ENCODE peak calls at places on chromosomes 3 and 15, in ten cellular contexts. F, K, G, U, T, J, Y, B, E and D are unnamed samples. For H3K9me3 and H3K27me3, the result is how much of the 10 kb centered on the place peaks cover.

GRCh38 chr3:71101581-71101980 is 481.9 kb downstream of the FOXP1 start:
- DNase-seq in B (no peak), F (no peak), K (no peak), J (no peak), G (no peak), T (no peak), U (no peak), E (no peak), Y (peak), D (no peak)

GRCh38 chr3:18389108-18389733 is 35.9 kb downstream of the SATB1 start:
- DNase-seq in B (no peak), G (no peak), U (peak), J (no peak), F (no peak), Y (peak), K (no peak), T (peak), E (no peak), D (no peak)

GRCh38 chr3:105827959-105828358 is 40.9 kb downstream of the CBLB start:
- DNase-seq in Y (peak), K (no peak), J (no peak), E (peak), B (peak), G (no peak), U (peak), T (peak), F (no peak), D (no peak)

GRCh38 chr3:112086857-112087524 is 802 bp downstream of the C3orf52 start:
- DNase-seq in Y (no peak), E (no peak), F (no peak), T (no peak), J (no peak), B (no peak), G (no peak), K (no peak), U (no peak), D (no peak)

GRCh38 chr3:72953325-72953956 is 43.2 kb upstream of the PPP4R2 start:
- DNase-seq in K (no peak), B (no peak), G (no peak), E (peak), Y (peak), U (peak), F (no peak), T (no peak), J (no peak), D (no peak)

GRCh38 chr3:170331143-170331542 is 26.4 kb upstream of the SKIL start:
- DNase-seq in U (peak), E (no peak), K (peak), J (no peak), T (no peak), G (no peak), Y (no peak), F (peak), B (peak), D (no peak)

GRCh38 chr15:85583404-85584390 is 203.3 kb downstream of the AKAP13 start:
- DNase-seq in F (peak), U (no peak), G (no peak), J (no peak), K (peak), B (peak), E (peak), T (no peak), Y (peak), D (no peak)

GRCh38 chr3:64650096-64650622 is 37.6 kb downstream of the ADAMTS9 start:
- DNase-seq in U (no peak), E (no peak), T (no peak), G (no peak), J (no peak), B (no peak), F (no peak), K (no peak), Y (no peak), D (no peak)

GRCh38 chr3:174767853-174768382 is 91.2 kb upstream of the NAALADL2 start:
- DNase-seq in T (no peak), K (no peak), Y (peak), F (no peak), G (no peak), B (no peak), U (no peak), J (no peak), E (no peak), D (no peak)

GRCh38 chr15:70870066-70870465 is 16.1 kb upstream of the LARP6 start:
- DNase-seq in K (no peak), J (no peak), B (no peak), E (no peak), U (no peak), Y (peak), F (no peak), G (no peak), T (peak), D (no peak)

GRCh38 chr15:22918056-22918455 is 62.1 kb downstream of the CYFIP1 start:
- DNase-seq in T (no peak), Y (peak), K (no peak), U (no peak), B (no peak), G (no peak), E (no peak), J (no peak), F (no peak), D (no peak)

GRCh38 chr15:84812842-84813241 is 4.3 kb upstream of the ALPK3 start:
- DNase-seq in G (no peak), U (no peak), B (no peak), Y (no peak), T (no peak), J (no peak), E (no peak), F (no peak), K (no peak), D (no peak)

GRCh38 chr15:68578960-68579935 is at the start of gene CORO2B:
- DNase-seq in E (peak), K (no peak), G (no peak), J (no peak), F (peak), B (no peak), Y (peak), T (peak), U (no peak), D (no peak)

GRCh38 chr15:37004373-37004869 is 95.9 kb downstream of the MEIS2 start:
- DNase-seq in Y (no peak), B (no peak), E (no peak), T (peak), K (no peak), F (no peak), U (no peak), G (no peak), J (no peak), D (no peak)

GRCh38 chr3:178067721-178068120 is 468.5 kb upstream of the KCNMB2 start:
- DNase-seq in E (no peak), G (no peak), F (no peak), T (no peak), J (no peak), U (no peak), K (no peak), Y (no peak), B (no peak), D (no peak)

GRCh38 chr15:45471151-45471550 is 51.4 kb downstream of the SLC30A4 start:
- DNase-seq in J (no peak), F (no peak), G (no peak), Y (no peak), K (no peak), U (no peak), B (no peak), E (no peak), T (no peak), D (no peak)

GRCh38 chr15:74906193-74906449 is 530 bp downstream of the FAM219B start:
- DNase-seq in T (no peak), G (no peak), Y (no peak), K (peak), J (no peak), F (peak), B (peak), U (no peak), E (peak), D (no peak)

GRCh38 chr15:56918907-56919707 is 663 bp downstream of the TCF12 start:
- DNase-seq in B (peak), Y (peak), J (no peak), G (peak), U (peak), E (peak), T (peak), K (peak), F (peak), D (peak)

GRCh38 chr3:157122116-157122515 is 37.8 kb downstream of the CCNL1 start:
- DNase-seq in Y (peak), T (no peak), F (peak), E (no peak), U (peak), G (no peak), K (no peak), J (no peak), B (no peak), D (no peak)

GRCh38 chr15:70528270-70528706 is 235.1 kb downstream of the UACA start:
- DNase-seq in J (no peak), B (peak), U (peak), K (peak), F (no peak), E (no peak), G (no peak), T (no peak), Y (peak), D (peak)

GRCh38 chr15:68821190-68821897 is 649 bp upstream of the ANP32A start:
- DNase-seq in U (no peak), B (no peak), T (no peak), F (no peak), G (no peak), E (no peak), Y (no peak), K (no peak), J (no peak), D (no peak)

GRCh38 chr3:72593881-72594397 is 254.3 kb downstream of the SHQ1 start:
- DNase-seq in K (no peak), Y (peak), T (no peak), U (no peak), B (no peak), E (no peak), J (no peak), G (no peak), F (no peak), D (no peak)

GRCh38 chr3:141262306-141262705 is 30.7 kb downstream of the PXYLP1 start:
- DNase-seq in F (no peak), Y (peak), T (no peak), K (no peak), U (no peak), E (no peak), B (no peak), J (no peak), G (no peak), D (no peak)

GRCh38 chr15:67120009-67120838 is 54.8 kb downstream of the SMAD3 start:
- DNase-seq in B (no peak), Y (no peak), E (no peak), F (no peak), T (no peak), J (no peak), K (no peak), U (no peak), G (no peak), D (no peak)

GRCh38 chr3:25428003-25428861 is at the start of gene RARB:
- DNase-seq in Y (peak), T (peak), K (peak), E (peak), F (peak), G (peak), J (peak), B (peak), U (peak), D (no peak)

GRCh38 chr3:80771085-80771484 is 990.4 kb downstream of the GBE1 start:
- DNase-seq in F (no peak), J (no peak), K (peak), Y (peak), T (peak), E (no peak), U (no peak), G (no peak), B (no peak), D (no peak)

GRCh38 chr3:194043516-194043915 is 92.4 kb upstream of the HES1 start:
- DNase-seq in E (no peak), J (no peak), U (no peak), B (no peak), Y (peak), G (no peak), T (no peak), K (no peak), F (no peak), D (no peak)

GRCh38 chr3:32157600-32158264 is 51.3 kb downstream of the GPD1L start:
- DNase-seq in Y (no peak), J (no peak), U (no peak), K (no peak), T (no peak), E (no peak), B (no peak), F (no peak), G (no peak), D (no peak)

GRCh38 chr15:78714890-78715289 is 73.9 kb upstream of the CHRNB4 start:
- DNase-seq in F (no peak), T (no peak), E (no peak), G (no peak), B (no peak), U (peak), K (no peak), J (no peak), Y (peak), D (no peak)

GRCh38 chr3:69197922-69198540 is 75.6 kb upstream of the LMOD3 start:
- DNase-seq in K (no peak), G (no peak), F (no peak), U (no peak), Y (no peak), T (no peak), E (no peak), B (peak), J (no peak), D (peak)

GRCh38 chr3:97952280-97952679 is 20.0 kb downstream of the RIOX2 start:
- DNase-seq in G (no peak), K (peak), T (no peak), J (peak), Y (peak), E (peak), F (no peak), B (peak), U (no peak), D (no peak)

GRCh38 chr3:125072310-125072709 is 16.5 kb upstream of the HEG1 start:
- DNase-seq in G (no peak), U (no peak), K (no peak), J (no peak), F (no peak), E (no peak), Y (no peak), T (no peak), B (no peak), D (no peak)

GRCh38 chr15:70777156-70777926 is 14.0 kb upstream of the UACA start:
- DNase-seq in Y (no peak), G (no peak), U (no peak), T (no peak), K (no peak), B (no peak), F (no peak), J (no peak), E (no peak), D (no peak)

GRCh38 chr3:147414369-147415135 is 5.4 kb downstream of the ZIC1 start:
- DNase-seq in G (no peak), Y (no peak), K (no peak), F (no peak), J (no peak), U (no peak), B (no peak), E (no peak), T (no peak), D (no peak)
- H3K9me3 ChIP-seq in G (under half), Y (under half), K (under half), F (under half), J (under half), U (under half), B (under half), E (under half), T (under half), D (under half)

GRCh38 chr15:87826119-87826730 is 430.3 kb downstream of the NTRK3 start:
- DNase-seq in B (no peak), T (no peak), J (no peak), U (no peak), E (no peak), G (no peak), K (no peak), Y (no peak), F (no peak), D (no peak)
- H3K27me3 ChIP-seq in B (under half), T (under half), J (under half), U (under half), E (under half), G (under half), K (under half), Y (under half), F (under half), D (under half)

DNA sequence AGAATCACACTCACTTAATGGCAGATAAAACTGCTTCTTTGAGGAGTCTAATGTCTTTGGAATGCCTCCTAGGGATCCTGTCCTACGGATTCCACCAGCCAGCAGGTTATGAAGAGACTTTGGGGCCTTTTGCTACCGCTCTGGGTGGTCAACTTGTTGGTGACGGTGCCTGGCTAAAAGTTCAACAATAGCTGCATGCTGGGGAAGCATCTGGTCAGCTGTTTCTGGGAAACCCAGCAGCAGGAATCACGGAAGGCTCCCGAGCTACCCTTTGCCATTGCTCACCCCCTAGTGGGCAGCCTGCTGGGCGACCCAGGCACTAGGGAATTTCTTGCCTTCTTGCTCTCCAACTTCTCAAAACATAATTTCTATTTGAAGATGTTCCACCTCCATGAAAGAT is 263.3 kb downstream of the NEK10 start:
- DNase-seq in G (no peak), E (no peak), K (no peak), T (no peak), J (no peak), B (peak), U (no peak), Y (no peak), F (no peak), D (no peak)
- TF ChIP-seq CTCF in G (no peak), E (no peak), K (no peak), T (no peak), J (no peak), B (no peak), U (no peak), Y (no peak), F (peak), D (no peak)

GRCh38 chr15:25545017-25545416 is 106.2 kb upstream of the UBE3A start:
- DNase-seq in U (no peak), T (no peak), G (no peak), J (no peak), B (no peak), K (no peak), Y (no peak), E (no peak), F (no peak), D (no peak)
- H3K9me3 ChIP-seq in U (under half), T (under half), G (under half), J (under half), B (under half), K (under half), Y (under half), E (under half), F (under half), D (under half)

GRCh38 chr3:126918223-126918622 is 64.7 kb upstream of the PLXNA1 start:
- DNase-seq in Y (no peak), F (no peak), B (no peak), T (no peak), J (no peak), U (no peak), K (no peak), E (no peak), G (no peak), D (no peak)
- H3K27me3 ChIP-seq in Y (under half), F (under half), B (under half), T (under half), J (under half), U (under half), K (under half), E (under half), G (under half), D (under half)

DNA sequence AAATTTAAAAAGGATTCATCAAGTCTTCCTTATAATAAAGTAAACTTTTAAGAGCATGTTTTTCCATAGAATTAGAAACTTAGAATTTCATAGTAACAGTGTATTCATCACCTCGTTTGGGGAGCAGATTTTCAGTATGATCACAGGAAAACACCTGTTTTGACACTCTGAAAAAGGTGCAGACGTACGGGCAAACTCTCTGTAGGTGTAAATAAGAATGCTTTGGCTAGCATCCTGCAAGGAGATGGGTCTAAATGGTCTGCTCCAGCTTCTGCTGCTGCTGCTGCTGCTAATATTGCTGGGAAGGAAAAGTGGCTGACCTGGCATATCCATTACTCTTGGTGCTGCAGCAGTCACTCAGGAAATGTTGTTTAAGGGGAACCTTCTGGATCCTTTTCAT is 66.0 kb downstream of the MBNL1 start:
- DNase-seq in F (no peak), E (no peak), J (no peak), Y (no peak), G (no peak), K (no peak), U (no peak), B (no peak), T (no peak), D (no peak)
- TF ChIP-seq CTCF in F (no peak), E (no peak), J (no peak), Y (no peak), G (no peak), K (no peak), U (no peak), B (no peak), T (no peak), D (no peak)

GRCh38 chr3:123728014-123728413 is 143.2 kb upstream of the HACD2 start:
- DNase-seq in Y (peak), G (no peak), F (no peak), B (no peak), K (no peak), T (no peak), J (no peak), E (no peak), U (no peak), D (no peak)
- H3K9me3 ChIP-seq in Y (under half), G (under half), F (under half), B (under half), K (under half), T (under half), J (under half), E (under half), U (under half), D (under half)

DNA sequence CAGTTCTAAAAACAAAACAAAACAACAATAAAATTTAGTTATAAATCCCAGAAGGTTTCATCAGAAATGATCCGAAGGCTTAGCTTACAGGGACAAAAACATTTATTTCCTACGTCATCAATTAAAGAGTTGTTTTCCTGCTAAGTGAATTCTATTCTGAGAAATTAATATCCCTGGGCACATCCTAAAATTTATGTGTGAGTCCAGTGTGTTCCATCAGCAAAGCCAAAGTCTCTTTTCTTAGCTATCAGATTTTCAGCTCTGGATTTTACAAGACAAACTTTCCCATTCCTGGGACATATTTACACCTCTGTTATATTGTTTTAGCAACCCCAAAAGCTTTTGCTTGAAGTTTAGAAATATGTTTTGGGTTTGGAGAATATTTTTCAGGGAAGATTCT is 4.4 kb upstream of the TMC3 start:
- DNase-seq in G (no peak), K (no peak), F (no peak), B (no peak), U (no peak), J (no peak), E (no peak), T (no peak), Y (no peak), D (no peak)
- H3K27me3 ChIP-seq in G (under half), K (under half), F (under half), B (under half), U (under half), J (under half), E (under half), T (under half), Y (under half), D (under half)

DNA sequence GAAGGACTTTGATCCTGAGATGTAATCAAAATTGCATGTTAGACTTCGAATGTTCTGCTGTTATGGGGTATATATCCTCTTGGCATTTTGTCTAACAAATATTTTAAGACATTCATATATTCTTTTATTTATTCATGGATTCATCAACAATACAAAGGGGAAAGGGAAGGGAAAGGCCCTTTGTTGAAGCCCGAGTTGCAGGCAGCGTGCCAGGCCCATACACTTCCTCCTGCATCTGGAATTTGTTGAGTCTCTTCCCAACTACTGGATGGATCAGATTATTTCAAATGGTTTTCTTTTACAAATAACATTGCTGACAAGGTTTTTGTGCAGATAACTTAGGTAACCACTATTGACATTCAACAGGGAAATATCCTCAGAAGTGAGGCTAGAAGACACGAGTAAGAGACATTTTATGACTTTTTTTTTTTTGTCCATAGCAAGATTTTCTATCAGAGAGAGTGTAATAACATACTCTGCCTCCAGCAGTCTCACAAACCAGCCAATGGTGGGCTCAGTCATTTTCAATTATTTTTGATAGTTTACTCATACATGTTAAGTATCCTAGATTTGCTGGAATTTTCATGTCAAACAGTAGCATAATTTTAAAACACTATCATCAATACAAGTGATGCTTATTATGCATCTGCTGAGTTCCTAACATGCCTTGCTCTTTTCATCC is 94.3 kb downstream of the RPL39L start:
- DNase-seq in U (no peak), G (no peak), Y (no peak), E (no peak), F (peak), B (peak), J (no peak), T (peak), K (no peak), D (no peak)
- TF ChIP-seq CTCF in U (no peak), G (no peak), Y (no peak), E (no peak), F (no peak), B (no peak), J (no peak), T (peak), K (no peak), D (no peak)